ENCODE peak calls at places on chromosomes 11 and 22, in six cellular contexts. M is transverse colon; E is brain microvascular endothelial cell; X is sigmoid colon; J is effector memory CD4-positive, alpha-beta T cell; P is uterus. C is an unnamed sample.

GRCh38 chr11:60084866-60085265 is 3.6 kb upstream of the MS4A2 start:
- DNase-seq in M (no peak), E (no peak), X (no peak), J (no peak), P (no peak), C (no peak)

GRCh38 chr11:70212227-70212811 is 9.2 kb downstream of the FADD start:
- DNase-seq in M (peak; percentile 60), E (no peak), X (no peak), J (no peak), P (no peak), C (no peak)

GRCh38 chr22:29205598-29206371 is at the start of gene EMID1:
- DNase-seq in M (peak; percentile 47), E (no peak), X (peak; percentile 76), J (no peak), P (peak; percentile 48), C (peak; percentile 37)

GRCh38 chr11:56122073-56122472 is at the start of gene OR8H3:
- DNase-seq in M (no peak), E (no peak), X (no peak), J (no peak), P (no peak), C (no peak)

GRCh38 chr11:3816673-3817072 is 8.3 kb downstream of the PGAP2 start:
- DNase-seq in M (no peak), E (no peak), X (no peak), J (no peak), P (no peak), C (no peak)

GRCh38 chr11:131044851-131045250 is 128.6 kb upstream of the SNX19 start:
- DNase-seq in M (no peak), E (no peak), X (no peak), J (no peak), P (no peak), C (no peak)

GRCh38 chr11:130648601-130649000 is 200.2 kb downstream of the ADAMTS15 start:
- DNase-seq in M (peak; percentile 20), E (no peak), X (peak; percentile 85), J (no peak), P (peak; percentile 77), C (peak; percentile 55)

GRCh38 chr22:36741204-36741793 is 34.6 kb downstream of the IFT27 start:
- DNase-seq in M (no peak), E (peak; percentile 9), X (peak; percentile 10), J (no peak), P (no peak), C (no peak)

GRCh38 chr11:59191095-59191494 is 19.2 kb downstream of the DTX4 start:
- DNase-seq in M (peak; percentile 47), E (no peak), X (no peak), J (no peak), P (no peak), C (no peak)

GRCh38 chr11:11265320-11265719 is 87.7 kb downstream of the CSNK2A3 start:
- DNase-seq in M (no peak), E (no peak), X (no peak), J (no peak), P (no peak), C (no peak)

GRCh38 chr11:97683733-97684132 is 1293.9 kb downstream of the JRKL start:
- DNase-seq in M (no peak), E (no peak), X (no peak), J (no peak), P (no peak), C (no peak)

GRCh38 chr11:47394050-47394321 is 14.4 kb upstream of the SLC39A13 start:
- DNase-seq in M (no peak), E (no peak), X (peak; percentile 65), J (no peak), P (no peak), C (peak; percentile 57)
- H3K4me3 ChIP-seq in M (no peak overlapping the region), E (no peak overlapping the region), X (no peak overlapping the region), J (no peak overlapping the region), P (no peak overlapping the region), C (peak overlapping the region; percentile 30)

GRCh38 chr11:7595951-7596350 is 77.3 kb downstream of the CYB5R2 start:
- DNase-seq in M (no peak), E (no peak), X (no peak), J (no peak), P (no peak), C (no peak)
- H3K27ac ChIP-seq in M (peak overlapping the region; percentile 81), E (no peak overlapping the region), X (peak overlapping the region; percentile 8), J (no peak overlapping the region), P (peak overlapping the region; percentile 6), C (peak overlapping the region; percentile 54)

GRCh38 chr11:108235192-108235591 is 12.3 kb downstream of the ATM start:
- DNase-seq in M (no peak), E (no peak), X (no peak), J (no peak), P (no peak), C (no peak)
- H3K36me3 ChIP-seq in M (no peaks in the 10 kb centered on the region), E (peaks cover 21% of the 10 kb centered on the region), X (peaks cover 72% of the 10 kb centered on the region), J (peaks cover 32% of the 10 kb centered on the region), P (no peaks in the 10 kb centered on the region), C (peaks cover 80% of the 10 kb centered on the region)

GRCh38 chr11:125263268-125263790 is 98.8 kb downstream of the PKNOX2 start:
- DNase-seq in M (peak; percentile 57), E (peak; percentile 100), X (peak; percentile 86), J (no peak), P (peak; percentile 79), C (peak; percentile 66)

GRCh38 chr11:125261471-125262087 is 97.0 kb downstream of the PKNOX2 start:
- DNase-seq in M (no peak), E (no peak), X (no peak), J (no peak), P (no peak), C (no peak)

GRCh38 chr11:125262825-125263218 is 98.3 kb downstream of the PKNOX2 start:
- DNase-seq in M (no peak), E (peak; percentile 37), X (no peak), J (no peak), P (no peak), C (no peak)

GRCh38 chr11:125262194-125262824 is 97.8 kb downstream of the PKNOX2 start:
- DNase-seq in M (no peak), E (no peak), X (no peak), J (no peak), P (no peak), C (no peak)

DNA sequence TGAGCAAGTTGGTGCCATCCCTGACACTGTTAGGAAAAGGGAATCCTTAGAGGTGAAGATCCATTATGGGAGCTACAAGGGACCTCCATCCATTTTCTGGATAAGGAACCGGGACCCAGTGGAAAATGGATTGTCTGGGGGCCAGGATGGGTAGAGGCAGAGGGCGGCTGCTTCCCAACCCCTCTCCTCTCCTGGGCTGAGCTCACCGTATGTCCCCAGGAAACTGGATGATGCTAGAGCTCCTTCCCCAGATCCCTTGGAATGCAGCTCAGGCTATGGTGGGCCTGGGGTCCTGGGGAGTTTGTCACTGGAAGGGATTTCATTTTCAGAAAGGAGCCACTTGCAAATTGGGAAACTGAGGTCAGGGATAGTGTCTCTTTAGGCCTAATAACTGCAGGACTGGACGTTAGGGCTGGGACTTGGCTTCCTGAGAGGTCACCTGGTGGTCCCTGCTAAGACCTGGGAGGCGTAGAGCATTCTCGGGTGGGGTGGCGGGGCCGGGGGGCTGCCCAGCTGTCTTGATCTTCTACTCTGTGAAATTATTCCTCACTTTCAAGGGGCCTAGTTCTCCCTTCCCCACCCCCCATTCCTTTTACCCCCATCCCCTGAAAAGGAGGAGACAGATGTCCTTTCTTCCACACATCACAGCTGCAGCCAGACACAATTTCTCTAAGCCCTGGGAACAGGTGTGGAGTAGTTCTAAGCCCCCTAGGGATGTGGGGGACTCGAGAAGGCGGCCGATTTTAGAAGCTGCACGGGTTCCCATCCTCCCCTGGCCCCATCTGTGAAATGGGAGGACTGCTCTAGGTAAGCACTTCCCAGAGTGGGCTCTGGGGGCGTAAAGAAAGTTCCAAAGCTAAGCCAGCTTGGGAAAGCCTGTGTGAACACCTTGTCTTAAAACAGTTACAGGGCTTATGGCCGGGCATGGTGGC is 99.8 kb downstream of the PKNOX2 start:
- DNase-seq in M (no peak), E (no peak), X (no peak), J (no peak), P (no peak), C (no peak)
- H3K4me3 ChIP-seq in M (no peak overlapping the region), E (no peak overlapping the region), X (no peak overlapping the region), J (no peak overlapping the region), P (no peak overlapping the region), C (no peak overlapping the region)

GRCh38 chr11:34819740-34820482 is 96.3 kb downstream of the APIP start:
- DNase-seq in M (no peak), E (no peak), X (no peak), J (no peak), P (no peak), C (no peak)

GRCh38 chr11:34811858-34812257 is 104.3 kb downstream of the APIP start:
- DNase-seq in M (no peak), E (no peak), X (no peak), J (no peak), P (no peak), C (no peak)

GRCh38 chr11:34812905-34813576 is 103.1 kb downstream of the APIP start:
- DNase-seq in M (no peak), E (no peak), X (no peak), J (no peak), P (no peak), C (no peak)

GRCh38 chr11:34816698-34817213 is 99.4 kb downstream of the APIP start:
- DNase-seq in M (no peak), E (no peak), X (no peak), J (no peak), P (no peak), C (no peak)
- H3K27ac ChIP-seq in M (no peak overlapping the region), E (no peak overlapping the region), X (no peak overlapping the region), J (no peak overlapping the region), P (no peak overlapping the region), C (no peak overlapping the region)

DNA sequence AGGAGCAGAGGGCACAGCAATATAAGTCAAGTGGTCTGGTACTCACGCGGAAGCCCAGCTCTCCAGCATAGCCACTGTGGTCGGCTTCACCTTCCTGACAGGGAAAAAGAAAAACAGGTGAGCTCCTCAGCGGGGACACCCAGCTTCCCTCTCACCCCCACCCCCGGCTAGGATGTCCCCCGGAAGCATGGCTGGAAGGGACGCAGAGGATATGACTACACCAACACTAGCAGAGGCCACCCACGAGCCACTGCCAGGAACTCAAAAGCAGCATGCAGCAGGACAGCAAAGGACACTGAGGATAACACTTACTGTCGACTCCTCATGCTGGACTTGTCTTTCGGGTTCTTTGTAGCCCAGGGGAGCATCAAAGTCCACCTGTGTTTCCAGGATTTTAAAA is 9.0 kb upstream of the C22orf39 start:
- DNase-seq in M (no peak), E (no peak), X (no peak), J (no peak), P (no peak), C (no peak)
- H3K36me3 ChIP-seq in M (no peaks in the 10 kb centered on the region), E (peaks cover 73% of the 10 kb centered on the region), X (peaks cover 98% of the 10 kb centered on the region), J (peaks cover 62% of the 10 kb centered on the region), P (no peaks in the 10 kb centered on the region), C (peaks cover 100% of the 10 kb centered on the region)

GRCh38 chr11:62556102-62556871 is 9.7 kb upstream of the AHNAK start:
- DNase-seq in M (peak; percentile 90), E (peak; percentile 88), X (peak; percentile 97), J (peak; percentile 76), P (peak; percentile 84), C (peak; percentile 96)
- H3K4me3 ChIP-seq in M (peak overlapping the region; percentile 0), E (peak overlapping the region; percentile 20), X (no peak overlapping the region), J (peak overlapping the region; percentile 44), P (no peak overlapping the region), C (peak overlapping the region; percentile 41)